ENCODE peak calls at places on chromosomes 7 and 10, in nine cellular contexts. T is fibroblast of the aortic adventitia, A is cardiac muscle cell, H is MM.1S, Z is AG04450, B is coronary artery, G is PC-3, N is HFF-Myc, W is WERI-Rb-1. P is an unnamed sample.

GRCh38 chr10:48981310-48981907 is 41.8 kb upstream of the LRRC18 start:
- DNase-seq in T (peak), A (peak), H (peak), Z (peak), B (no peak), G (peak), N (peak), W (peak), P (peak)

GRCh38 chr10:51188013-51188412 is 113.7 kb downstream of the PRKG1 start:
- DNase-seq in T (no peak), A (no peak), H (no peak), Z (no peak), B (no peak), G (no peak), N (no peak), W (no peak), P (no peak)

GRCh38 chr7:151243045-151243349 is 5.5 kb downstream of the SMARCD3 start:
- DNase-seq in T (no peak), A (no peak), H (no peak), Z (no peak), B (no peak), G (no peak), N (no peak), W (no peak), P (no peak)

GRCh38 chr7:127390817-127391590 is 1.5 kb downstream of the ZNF800 start:
- DNase-seq in T (no peak), A (no peak), H (peak), Z (no peak), B (no peak), G (no peak), N (no peak), W (no peak), P (no peak)

GRCh38 chr7:115410427-115410805 is 488.5 kb downstream of the MDFIC start:
- DNase-seq in T (no peak), A (no peak), H (no peak), Z (no peak), B (no peak), G (no peak), N (no peak), W (no peak), P (no peak)

GRCh38 chr7:30594055-30594539 is 581 bp upstream of the GARS1 start:
- DNase-seq in T (peak), A (no peak), H (no peak), Z (no peak), B (peak), G (no peak), N (no peak), W (peak), P (peak)

GRCh38 chr7:150778738-150779301 is 21.3 kb downstream of the TMEM176B start:
- DNase-seq in T (peak), A (peak), H (peak), Z (peak), B (no peak), G (peak), N (peak), W (peak), P (peak)

GRCh38 chr7:20403356-20403755 is 72.7 kb downstream of the ITGB8 start:
- DNase-seq in T (peak), A (peak), H (no peak), Z (no peak), B (no peak), G (no peak), N (no peak), W (peak), P (peak)

GRCh38 chr10:80855348-80855971 is 317.8 kb downstream of the SH2D4B start:
- DNase-seq in T (no peak), A (peak), H (peak), Z (no peak), B (no peak), G (no peak), N (no peak), W (peak), P (no peak)

GRCh38 chr10:119651514-119652327 is 541 bp downstream of the BAG3 start:
- DNase-seq in T (no peak), A (peak), H (peak), Z (no peak), B (no peak), G (no peak), N (no peak), W (no peak), P (no peak)

GRCh38 chr10:120279196-120279595 is 177.8 kb upstream of the PLPP4 start:
- DNase-seq in T (no peak), A (no peak), H (no peak), Z (no peak), B (no peak), G (no peak), N (no peak), W (no peak), P (no peak)

GRCh38 chr10:50312464-50313437 is 61.4 kb upstream of the ASAH2 start:
- DNase-seq in T (peak), A (no peak), H (no peak), Z (no peak), B (no peak), G (peak), N (no peak), W (no peak), P (peak)

GRCh38 chr10:1425886-1426285 is 311.4 kb downstream of the ADARB2 start:
- DNase-seq in T (no peak), A (no peak), H (no peak), Z (no peak), B (peak), G (no peak), N (no peak), W (no peak), P (no peak)

GRCh38 chr10:93261961-93262610 is 188.4 kb downstream of the CYP26A1 start:
- DNase-seq in T (peak), A (no peak), H (no peak), Z (no peak), B (no peak), G (peak), N (no peak), W (no peak), P (peak)

DNA sequence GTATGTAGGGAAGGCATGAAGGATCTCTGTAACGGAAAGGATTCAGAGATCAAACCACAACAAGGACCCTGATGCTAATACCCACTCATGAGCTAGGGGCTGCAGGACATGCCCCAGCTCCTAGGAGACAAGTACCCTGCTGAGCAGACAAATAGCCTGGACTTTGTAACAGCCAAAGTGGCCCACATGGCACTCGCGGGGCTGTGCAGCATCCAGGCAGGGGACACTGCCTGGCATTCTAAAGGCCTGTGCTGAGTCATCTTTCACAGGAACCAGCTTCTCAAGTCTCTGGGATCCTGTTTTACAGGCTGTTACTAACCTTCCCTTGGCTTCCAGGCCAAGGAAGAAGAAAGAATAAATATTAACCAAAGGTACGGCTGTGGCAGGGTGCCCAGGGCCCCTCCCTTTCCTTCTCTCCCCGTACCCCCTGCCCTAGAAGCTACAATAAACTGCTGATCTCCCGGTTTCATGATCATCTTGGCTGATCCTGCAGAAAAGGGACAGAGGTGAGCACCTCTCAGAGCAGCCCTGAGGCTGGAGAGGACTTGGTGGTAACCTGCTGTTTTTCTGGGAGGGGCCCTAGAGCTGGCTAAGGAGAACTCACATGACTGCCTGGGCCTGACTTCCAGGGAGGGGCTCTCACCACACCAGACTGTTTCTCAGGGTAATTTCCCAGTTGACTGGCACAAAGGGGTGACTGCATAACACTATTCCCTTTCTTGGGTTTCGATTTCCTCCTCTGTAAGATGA is 4.2 kb upstream of the RPEL1 start:
- DNase-seq in T (peak), A (peak), H (no peak), Z (no peak), B (no peak), G (peak), N (no peak), W (no peak), P (peak)
- H3K4me3 ChIP-seq in T (no peak), A (no peak), H (no peak), Z (no peak), B (no peak), G (peak), N (no peak), W (no peak), P (no peak)

DNA sequence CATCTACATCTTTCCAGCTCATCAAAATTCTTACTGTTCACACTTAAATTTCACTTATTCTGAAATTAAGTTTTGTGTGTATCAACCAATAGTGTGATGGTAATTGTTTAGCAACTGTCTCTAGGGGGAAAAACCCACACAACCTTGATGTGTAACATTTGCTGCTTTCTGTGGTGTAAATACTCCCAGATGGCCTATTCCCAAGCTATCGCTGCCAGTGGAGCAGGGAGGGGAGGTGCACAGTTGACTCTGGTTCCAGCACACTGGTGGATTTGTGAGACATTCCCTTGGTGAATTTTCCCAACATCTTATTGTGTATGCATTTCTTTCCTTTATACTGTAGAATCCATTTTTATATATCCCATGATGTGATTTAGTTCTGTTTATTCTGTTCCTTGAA is 275.9 kb upstream of the SHH start:
- DNase-seq in T (no peak), A (no peak), H (no peak), Z (no peak), B (no peak), G (no peak), N (no peak), W (no peak), P (no peak)
- TF ChIP-seq CTCF in T (no peak), A (no peak), H (no peak), Z (no peak), B (no peak), G (no peak), N (no peak), W (no peak), P (no peak)

DNA sequence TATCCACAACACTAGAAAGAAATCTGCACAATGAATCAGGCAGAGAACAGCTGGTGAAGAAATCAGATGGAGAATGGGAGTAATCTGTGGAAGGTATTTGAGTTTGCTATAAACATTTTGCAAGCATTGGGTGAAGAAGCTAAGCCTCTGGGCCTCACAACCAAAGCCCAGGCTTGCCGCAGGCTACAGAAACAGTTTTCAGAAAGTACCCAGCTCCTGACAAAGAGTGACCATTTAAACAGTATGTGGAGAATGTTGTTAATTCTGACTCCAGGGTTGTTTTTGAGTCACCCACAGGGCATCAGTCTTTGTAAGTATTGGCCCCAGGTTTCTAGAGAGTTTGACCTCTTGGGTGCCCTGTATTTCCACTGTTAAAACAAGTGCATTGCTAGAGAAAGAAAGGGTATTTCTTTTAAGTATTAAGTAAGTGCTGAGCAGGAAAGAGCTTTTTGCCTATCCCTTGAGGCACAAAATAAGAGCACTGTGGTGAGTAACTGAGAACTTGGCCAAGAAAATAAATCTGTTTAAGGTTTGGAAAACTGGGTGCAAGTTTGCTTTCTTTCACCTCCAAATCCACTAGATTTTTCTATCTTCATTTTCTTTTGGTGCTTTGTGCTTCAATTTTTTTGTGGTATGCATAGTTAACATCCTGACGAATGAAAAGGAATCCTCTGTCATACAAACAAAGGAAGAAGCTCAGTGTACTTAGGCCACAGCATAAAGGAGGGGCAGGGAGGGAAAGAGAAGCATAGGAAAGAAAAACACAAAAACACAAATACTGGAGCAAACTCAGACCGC is 691.8 kb downstream of the SUGCT start:
- DNase-seq in T (peak), A (no peak), H (no peak), Z (peak), B (no peak), G (no peak), N (no peak), W (no peak), P (no peak)
- H3K4me3 ChIP-seq in T (no peak), A (no peak), H (no peak), Z (no peak), B (no peak), G (no peak), N (no peak), W (no peak), P (no peak)

GRCh38 chr10:87816842-87817178 is 1.2 kb downstream of the ATAD1 start:
- DNase-seq in T (peak), A (no peak), H (peak), Z (no peak), B (no peak), G (peak), N (no peak), W (no peak), P (peak)

GRCh38 chr10:87819274-87819585 is 1.2 kb upstream of the ATAD1 start:
- DNase-seq in T (no peak), A (no peak), H (no peak), Z (no peak), B (no peak), G (no peak), N (no peak), W (no peak), P (no peak)

GRCh38 chr10:87817873-87818504 is at the start of gene ATAD1:
- DNase-seq in T (peak), A (peak), H (peak), Z (peak), B (peak), G (peak), N (peak), W (peak), P (peak)

GRCh38 chr10:87817291-87817872 is 644 bp downstream of the ATAD1 start:
- DNase-seq in T (peak), A (no peak), H (peak), Z (no peak), B (no peak), G (peak), N (no peak), W (no peak), P (no peak)

GRCh38 chr10:87818505-87819273 is 663 bp upstream of the ATAD1 start:
- DNase-seq in T (peak), A (peak), H (peak), Z (no peak), B (no peak), G (peak), N (no peak), W (peak), P (peak)
- TF ChIP-seq CTCF in T (peak), A (no peak), H (peak), Z (peak), B (no peak), G (peak), N (no peak), W (peak), P (no peak)

GRCh38 chr10:8332730-8333111 is 278.2 kb downstream of the GATA3 start:
- DNase-seq in T (no peak), A (no peak), H (no peak), Z (no peak), B (no peak), G (no peak), N (no peak), W (no peak), P (no peak)
- H3K4me3 ChIP-seq in T (peak), A (peak), H (peak), Z (no peak), B (peak), G (peak), N (no peak), W (no peak), P (no peak)

DNA sequence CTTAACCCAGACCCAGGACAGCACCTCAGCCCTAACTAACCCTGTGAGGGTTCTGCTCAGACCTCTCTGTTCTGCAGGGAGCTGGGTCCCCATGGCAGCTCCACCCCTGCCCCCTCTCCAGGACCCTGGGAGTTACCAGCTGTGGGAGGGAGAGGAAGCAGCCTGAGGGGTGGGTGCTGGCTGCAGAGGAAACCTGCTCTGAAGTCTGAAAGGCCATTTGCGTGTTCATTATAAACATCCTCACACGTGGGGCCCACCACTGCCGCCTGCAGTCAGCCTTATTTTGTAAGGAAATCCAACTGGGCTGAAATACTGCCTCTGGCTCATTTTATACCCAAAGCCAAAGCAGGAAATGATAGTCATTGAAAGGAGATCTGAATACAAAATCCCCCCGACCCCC is 195.7 kb downstream of the TCERG1L start:
- DNase-seq in T (no peak), A (no peak), H (no peak), Z (no peak), B (no peak), G (no peak), N (no peak), W (no peak), P (no peak)
- TF ChIP-seq CTCF in T (no peak), A (no peak), H (no peak), Z (no peak), B (no peak), G (no peak), N (no peak), W (no peak), P (no peak)

GRCh38 chr7:1378610-1379180 is 80.6 kb downstream of the MICALL2 start:
- DNase-seq in T (no peak), A (no peak), H (no peak), Z (no peak), B (no peak), G (no peak), N (no peak), W (no peak), P (no peak)
- H3K4me3 ChIP-seq in T (no peak), A (no peak), H (no peak), Z (no peak), B (no peak), G (no peak), N (no peak), W (no peak), P (no peak)

P was measured in fibroblast of mammary gland.